ENCODE peak calls at places on chromosome 17, in five cellular contexts. V is cardiac fibroblast, L is heart left ventricle, B is MCF 10A, U is GM13976. A is an unnamed sample.

GRCh38 chr17:74199306-74200092 is 4.0 kb upstream of the RPL38 start:
- DNase-seq in V (peak), L (peak), B (peak), U (peak), A (peak)

GRCh38 chr17:34443832-34444469 is 80.9 kb upstream of the CCL1 start:
- DNase-seq in V (no peak), L (peak), B (no peak), U (peak), A (peak)

GRCh38 chr17:17725853-17726720 is 44.8 kb downstream of the RAI1 start:
- DNase-seq in V (no peak), L (no peak), B (no peak), U (no peak), A (no peak)

GRCh38 chr17:56866496-56866895 is 32.5 kb downstream of the DGKE start:
- DNase-seq in V (no peak), L (no peak), B (peak), U (no peak), A (no peak)

GRCh38 chr17:74055508-74056160 is 147.8 kb upstream of the RPL38 start:
- DNase-seq in V (no peak), L (no peak), B (no peak), U (no peak), A (no peak)

GRCh38 chr17:58329035-58329807 is 626 bp upstream of the TSPOAP1 start:
- DNase-seq in V (no peak), L (no peak), B (no peak), U (peak), A (no peak)

GRCh38 chr17:64515419-64515818 is 8.6 kb downstream of the CEP95 start:
- DNase-seq in V (peak), L (no peak), B (no peak), U (no peak), A (no peak)

GRCh38 chr17:82238562-82239201 is 9.8 kb downstream of the SLC16A3 start:
- DNase-seq in V (peak), L (peak), B (peak), U (peak), A (no peak)

GRCh38 chr17:49913226-49914095 is 55.5 kb upstream of the DLX4 start:
- DNase-seq in V (peak), L (no peak), B (peak), U (no peak), A (no peak)

GRCh38 chr17:50684612-50685333 is 22.9 kb downstream of the ANKRD40 start:
- DNase-seq in V (no peak), L (no peak), B (peak), U (peak), A (no peak)

GRCh38 chr17:48603959-48604769 is 622 bp downstream of the HOXB6 start:
- DNase-seq in V (no peak), L (no peak), B (no peak), U (no peak), A (no peak)

GRCh38 chr17:31536451-31536850 is 145.0 kb downstream of the RAB11FIP4 start:
- DNase-seq in V (no peak), L (no peak), B (no peak), U (no peak), A (no peak)

GRCh38 chr17:57370051-57370581 is 113.8 kb downstream of the MSI2 start:
- DNase-seq in V (peak), L (no peak), B (peak), U (no peak), A (no peak)

GRCh38 chr17:7903154-7904103 is 12.7 kb downstream of the RNF227 start:
- DNase-seq in V (no peak), L (no peak), B (no peak), U (no peak), A (no peak)

GRCh38 chr17:43559161-43559816 is 13.1 kb upstream of the ETV4 start:
- DNase-seq in V (no peak), L (no peak), B (no peak), U (no peak), A (no peak)

GRCh38 chr17:81317992-81318391 is 22.9 kb upstream of the SLC38A10 start:
- DNase-seq in V (no peak), L (no peak), B (no peak), U (no peak), A (no peak)

GRCh38 chr17:19533718-19534561 is at the start of gene SLC47A1:
- DNase-seq in V (peak), L (no peak), B (no peak), U (peak), A (peak)

GRCh38 chr17:43467981-43468541 is 15.7 kb upstream of the DHX8 start:
- DNase-seq in V (peak), L (no peak), B (peak), U (no peak), A (no peak)

GRCh38 chr17:57835333-57835900 is 14.4 kb downstream of the MRPS23 start:
- DNase-seq in V (no peak), L (no peak), B (no peak), U (no peak), A (no peak)

GRCh38 chr17:5781236-5781927 is 197.1 kb upstream of the NLRP1 start:
- DNase-seq in V (no peak), L (no peak), B (no peak), U (no peak), A (no peak)

GRCh38 chr17:64448665-64449512 is at the start of gene MILR1:
- DNase-seq in V (peak), L (peak), B (peak), U (peak), A (no peak)

GRCh38 chr17:530851-531250 is 178.2 kb upstream of the RPH3AL start:
- DNase-seq in V (no peak), L (no peak), B (no peak), U (no peak), A (no peak)

GRCh38 chr17:81065500-81065899 is 30.5 kb downstream of the BAIAP2 start:
- DNase-seq in V (no peak), L (no peak), B (no peak), U (no peak), A (no peak)

GRCh38 chr17:8226536-8227237 is 16.3 kb upstream of the AURKB start:
- DNase-seq in V (peak), L (peak), B (peak), U (peak), A (peak)

GRCh38 chr17:61205931-61206330 is 193.7 kb upstream of the TBX2 start:
- DNase-seq in V (no peak), L (no peak), B (peak), U (no peak), A (no peak)

GRCh38 chr17:37239690-37240344 is 136.0 kb upstream of the C17orf78 start:
- DNase-seq in V (peak), L (no peak), B (peak), U (peak), A (no peak)

GRCh38 chr17:50911890-50912289 is 45.7 kb upstream of the TOB1 start:
- DNase-seq in V (no peak), L (no peak), B (no peak), U (no peak), A (no peak)

GRCh38 chr17:30220414-30220813 is 15.1 kb downstream of the SLC6A4 start:
- DNase-seq in V (no peak), L (no peak), B (no peak), U (no peak), A (no peak)

GRCh38 chr17:78345172-78345571 is 14.7 kb downstream of the SOCS3 start:
- DNase-seq in V (no peak), L (no peak), B (no peak), U (no peak), A (no peak)
- TF ChIP-seq CTCF in V (no peak), L (no peak), B (no peak), U (no peak), A (no peak)

GRCh38 chr17:42281571-42282096 is 5.4 kb upstream of the STAT5B start:
- DNase-seq in V (no peak), L (no peak), B (no peak), U (no peak), A (no peak)

GRCh38 chr17:42284020-42284369 is 4.3 kb upstream of the STAT5A start:
- DNase-seq in V (no peak), L (no peak), B (no peak), U (no peak), A (no peak)

GRCh38 chr17:42283241-42284019 is 4.9 kb upstream of the STAT5A start:
- DNase-seq in V (no peak), L (no peak), B (no peak), U (no peak), A (no peak)

GRCh38 chr17:42284566-42284965 is 3.7 kb upstream of the STAT5A start:
- DNase-seq in V (no peak), L (no peak), B (no peak), U (no peak), A (no peak)

DNA sequence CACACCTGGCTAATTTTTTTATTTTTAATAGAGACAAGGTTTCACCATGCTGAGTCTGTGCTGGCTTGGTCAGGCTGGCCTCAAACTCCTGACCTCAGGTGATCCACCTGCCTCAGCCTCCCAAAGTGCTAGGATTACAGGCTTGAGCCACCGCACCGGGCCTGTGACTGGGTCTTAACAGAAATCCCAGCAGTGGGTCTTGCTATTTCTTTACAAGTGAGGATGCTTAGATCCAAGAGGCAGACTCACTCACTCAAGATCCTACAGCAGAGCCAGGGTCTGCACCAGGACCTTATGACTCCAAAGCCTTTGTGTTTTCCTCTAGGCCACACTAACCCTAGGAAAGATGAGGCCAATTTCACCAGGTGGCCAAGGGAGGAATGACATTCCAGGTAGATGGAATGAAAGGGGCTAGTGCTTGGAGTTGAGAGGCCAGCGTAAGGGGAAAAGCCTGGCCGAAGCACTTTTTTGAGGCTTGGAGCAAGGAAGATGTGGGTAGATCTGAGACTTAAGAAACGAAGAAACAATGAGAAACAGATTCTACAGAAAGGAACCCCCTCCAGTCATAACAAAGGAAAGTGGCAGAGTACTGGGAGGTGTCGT is 5.7 kb upstream of the STAT5A start:
- DNase-seq in V (no peak), L (no peak), B (no peak), U (no peak), A (no peak)
- TF ChIP-seq CTCF in V (no peak), L (no peak), B (no peak), U (no peak), A (no peak)

GRCh38 chr17:16100737-16101400 is 101.2 kb downstream of the TTC19 start:
- DNase-seq in V (peak), L (no peak), B (peak), U (no peak), A (no peak)
- TF ChIP-seq CTCF in V (peak), L (no peak), B (peak), U (no peak), A (no peak)

GRCh38 chr17:27985306-27985705 is 57.2 kb upstream of the NLK start:
- DNase-seq in V (no peak), L (no peak), B (no peak), U (no peak), A (no peak)
- TF ChIP-seq CTCF in V (no peak), L (no peak), B (no peak), U (no peak), A (no peak)

DNA sequence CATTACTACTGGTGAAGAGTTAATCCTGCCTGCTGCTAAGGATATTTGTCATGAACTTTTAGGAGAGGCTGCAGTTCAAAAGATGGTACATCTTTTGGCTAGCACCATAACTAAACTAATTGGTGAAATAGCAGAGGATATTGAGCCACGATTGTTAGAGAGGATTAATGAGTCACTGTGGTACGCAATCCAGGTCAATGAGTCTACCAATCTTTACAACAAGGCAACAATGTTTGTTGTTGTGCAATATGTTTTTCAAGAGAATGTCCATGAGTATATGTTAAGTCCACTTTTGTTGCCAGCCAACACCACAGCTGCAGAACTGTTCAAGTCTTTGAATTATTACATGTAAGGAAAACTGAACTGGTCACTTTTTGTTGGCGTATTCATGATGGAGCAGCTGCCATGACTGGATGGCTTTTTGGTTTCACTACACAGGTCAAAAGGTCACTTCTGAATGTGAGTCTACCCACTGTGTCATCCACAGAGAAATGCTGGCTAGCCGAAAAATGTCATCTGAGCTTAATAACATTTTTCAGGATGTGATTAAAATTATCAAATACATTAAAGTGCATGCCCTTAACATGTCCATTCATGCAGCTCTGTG is 402.6 kb upstream of the KIF2B start:
- DNase-seq in V (no peak), L (no peak), B (peak), U (no peak), A (no peak)
- TF ChIP-seq CTCF in V (no peak), L (no peak), B (no peak), U (no peak), A (no peak)

DNA sequence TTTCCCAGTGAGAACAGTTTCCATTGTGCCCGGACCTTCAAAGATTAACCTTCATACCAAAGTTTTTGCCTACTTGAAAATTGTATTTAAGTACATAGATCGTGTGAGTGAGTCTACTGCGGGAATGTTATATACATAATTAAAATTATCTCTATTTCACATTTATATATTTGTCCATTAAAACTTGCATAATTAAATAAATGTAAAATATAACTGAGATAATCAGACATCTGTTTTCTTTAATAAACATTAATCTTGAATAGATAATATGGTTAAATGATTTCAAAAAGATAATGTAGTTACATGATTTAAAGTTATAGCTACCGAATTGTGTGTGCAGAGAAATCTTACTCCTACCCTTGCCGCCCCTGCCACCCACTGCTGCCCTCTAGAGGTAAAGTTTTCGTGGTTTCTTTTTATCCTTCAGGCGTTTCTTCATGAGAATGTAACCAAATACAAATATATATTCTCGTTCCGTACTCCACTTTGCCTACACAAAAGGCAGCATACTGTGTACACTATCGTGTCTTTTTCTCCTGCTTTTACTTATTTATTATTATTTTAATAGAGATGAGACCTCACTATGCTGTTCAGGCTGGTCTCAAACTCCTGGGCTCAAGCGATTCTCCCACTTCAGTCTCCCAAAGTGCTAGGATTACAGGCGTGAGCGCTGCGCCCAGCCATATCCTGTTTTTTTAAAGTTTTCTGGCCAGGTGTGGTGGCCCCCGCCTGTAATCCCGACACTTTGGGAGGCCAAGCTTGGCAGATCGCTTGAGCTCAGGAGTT is 35.6 kb downstream of the RPA1 start:
- DNase-seq in V (peak), L (no peak), B (peak), U (peak), A (no peak)
- TF ChIP-seq CTCF in V (peak), L (peak), B (peak), U (peak), A (peak)

A was measured in neural crest cell.